ENCODE peak calls at places on chromosomes 5 and 9, in seven cellular contexts. R is CD8-positive, alpha-beta memory T cell; C is MM.1S; L is DND-41; H is ovary; E is mesendoderm; A is A549. S is an unnamed sample.

GRCh38 chr5:178340637-178341036 is 108.0 kb upstream of the PHYKPL start:
- DNase-seq in L (no peak), H (peak), A (no peak), E (no peak), R (no peak), C (no peak), S (no peak)

GRCh38 chr9:114177423-114178064 is 22.2 kb downstream of the COL27A1 start:
- DNase-seq in H (peak), C (no peak), R (no peak), L (no peak), E (no peak), A (peak), S (no peak)

GRCh38 chr5:39399135-39400036 is 25.4 kb downstream of the DAB2 start:
- DNase-seq in L (no peak), A (peak), C (no peak), R (no peak), E (peak), H (no peak), S (no peak)

GRCh38 chr9:115385383-115386122 is 267.6 kb upstream of the TNC start:
- DNase-seq in E (no peak), R (no peak), L (peak), H (no peak), C (no peak), A (no peak), S (no peak)

GRCh38 chr5:15499528-15500325 is at the start of gene FBXL7:
- DNase-seq in A (peak), C (peak), H (peak), R (no peak), L (peak), E (peak), S (no peak)

GRCh38 chr5:170746081-170746951 is 37.2 kb upstream of the GABRP start:
- DNase-seq in R (no peak), C (peak), H (no peak), L (no peak), A (no peak), E (peak), S (no peak)

GRCh38 chr5:1553642-1554409 is 30.1 kb upstream of the LPCAT1 start:
- DNase-seq in H (no peak), A (no peak), R (peak), L (no peak), C (no peak), E (no peak), S (no peak)

GRCh38 chr9:110427497-110428104 is 89.9 kb upstream of the TXNDC8 start:
- DNase-seq in E (peak), R (no peak), C (peak), L (peak), H (no peak), A (peak), S (no peak)

GRCh38 chr5:56649569-56649968 is 165.8 kb upstream of the MAP3K1 start:
- DNase-seq in H (no peak), C (no peak), L (no peak), A (no peak), R (no peak), E (no peak), S (no peak)

GRCh38 chr9:108162664-108163063 is 673.1 kb upstream of the KLF4 start:
- DNase-seq in A (no peak), R (no peak), H (no peak), E (no peak), L (no peak), C (no peak), S (no peak)

GRCh38 chr5:147509710-147510651 is at the start of gene DPYSL3:
- DNase-seq in A (peak), R (peak), H (peak), E (peak), C (no peak), L (no peak), S (no peak)

GRCh38 chr9:110650991-110651411 is 17.6 kb upstream of the MUSK start:
- DNase-seq in A (no peak), E (no peak), R (no peak), C (no peak), H (no peak), L (no peak), S (no peak)

GRCh38 chr5:154189256-154189818 is 1.2 kb upstream of the GALNT10 start:
- DNase-seq in A (no peak), L (no peak), E (no peak), H (peak), R (no peak), C (peak), S (no peak)

GRCh38 chr5:171714286-171714685 is 71.3 kb upstream of the SMIM23 start:
- DNase-seq in A (no peak), E (no peak), C (no peak), L (no peak), H (no peak), R (no peak), S (no peak)

GRCh38 chr9:88971131-88971960 is 19.9 kb upstream of the S1PR3 start:
- DNase-seq in R (no peak), E (no peak), A (no peak), H (no peak), L (no peak), C (no peak), S (no peak)

GRCh38 chr5:90000351-90000750 is 409.2 kb downstream of the CETN3 start:
- DNase-seq in H (no peak), E (peak), C (peak), R (no peak), L (no peak), A (no peak), S (no peak)

GRCh38 chr5:76787237-76787636 is 31.6 kb upstream of the F2RL1 start:
- DNase-seq in L (no peak), C (no peak), H (no peak), R (no peak), E (no peak), A (no peak), S (no peak)

GRCh38 chr9:133768859-133769510 is 30.8 kb upstream of the SARDH start:
- DNase-seq in E (peak), A (no peak), H (peak), C (no peak), R (no peak), L (peak), S (no peak)

GRCh38 chr5:179311581-179311980 is 33.7 kb downstream of the ADAMTS2 start:
- DNase-seq in H (peak), E (no peak), R (peak), A (no peak), C (no peak), L (no peak), S (no peak)

GRCh38 chr5:153960269-153961215 is 78.2 kb downstream of the FAM114A2 start:
- DNase-seq in H (no peak), L (peak), C (no peak), E (peak), A (no peak), R (peak), S (no peak)

GRCh38 chr5:131610198-131611063 is 24.6 kb downstream of the RAPGEF6 start:
- DNase-seq in E (peak), H (no peak), C (no peak), R (no peak), L (no peak), A (peak), S (no peak)

GRCh38 chr5:144002866-144003265 is 167.6 kb downstream of the YIPF5 start:
- DNase-seq in C (no peak), A (no peak), E (no peak), H (no peak), R (no peak), L (no peak), S (no peak)

GRCh38 chr5:53438486-53439472 is 41.6 kb upstream of the FST start:
- DNase-seq in A (no peak), E (no peak), H (no peak), C (peak), R (no peak), L (no peak), S (no peak)

GRCh38 chr9:133686642-133687575 is 50.7 kb downstream of the DBH start:
- DNase-seq in L (no peak), H (no peak), R (peak), A (no peak), E (no peak), C (no peak), S (no peak)

GRCh38 chr5:122694884-122695283 is 80.0 kb upstream of the SNX2 start:
- DNase-seq in A (no peak), H (no peak), C (no peak), R (no peak), E (no peak), L (no peak), S (no peak)

GRCh38 chr9:33117816-33118215 is 41.3 kb upstream of the SMU1 start:
- DNase-seq in H (no peak), R (no peak), L (no peak), E (no peak), C (no peak), A (no peak), S (no peak)

GRCh38 chr9:131398204-131398603 is 4.3 kb downstream of the PRRC2B start:
- DNase-seq in H (no peak), E (no peak), R (peak), A (no peak), L (peak), C (peak), S (peak)
- H3K4me3 ChIP-seq in H (peak), E (no peak), R (peak), A (no peak), L (no peak), C (peak), S (no peak)

DNA sequence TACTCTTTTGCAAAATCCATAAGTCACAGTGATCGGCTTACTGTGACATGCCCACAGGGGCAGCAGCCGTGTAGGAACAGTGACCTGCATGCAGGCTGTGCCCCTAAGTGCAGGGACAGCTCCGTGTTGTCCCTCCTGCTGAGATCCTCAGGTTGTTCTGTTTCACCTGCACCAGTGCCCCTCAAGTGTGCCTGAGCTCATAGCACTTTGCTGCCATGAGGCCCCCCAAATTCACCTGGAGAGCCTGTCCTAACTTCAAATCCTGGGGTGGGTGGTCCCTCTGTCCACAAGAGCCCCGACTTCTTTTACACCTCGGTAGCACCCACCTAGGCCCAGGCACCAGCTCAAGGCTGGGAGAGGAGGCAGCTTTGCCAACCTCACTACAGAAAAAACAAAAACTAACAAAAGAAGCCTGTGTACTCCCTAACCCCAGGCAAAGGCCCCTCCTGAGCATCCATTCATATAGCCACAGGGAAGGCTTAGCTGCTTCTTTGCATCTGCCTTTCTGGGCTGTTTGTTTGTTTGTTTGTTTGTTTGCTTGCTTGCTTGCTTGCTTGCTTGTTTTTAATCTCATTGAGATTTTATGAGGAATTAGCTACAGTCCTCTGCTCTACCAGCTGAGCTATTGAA is 214.5 kb downstream of the AUH start:
- DNase-seq in H (no peak), C (no peak), L (no peak), A (no peak), E (no peak), R (no peak), S (no peak)
- H3K27ac ChIP-seq in H (no peak), C (peak), L (no peak), A (no peak), E (no peak), R (no peak), S (no peak)

GRCh38 chr9:70409280-70409679 is 5.2 kb downstream of the KLF9 start:
- DNase-seq in R (no peak), E (no peak), C (no peak), H (no peak), L (no peak), A (no peak), S (no peak)
- H3K4me3 ChIP-seq in R (no peak), E (no peak), C (no peak), H (peak), L (no peak), A (no peak), S (no peak)

GRCh38 chr5:65243161-65243560 is 238.6 kb downstream of the ADAMTS6 start:
- DNase-seq in C (no peak), R (no peak), L (no peak), A (no peak), E (no peak), H (no peak), S (no peak)
- H3K27ac ChIP-seq in C (no peak), R (no peak), L (no peak), A (no peak), E (no peak), H (no peak), S (no peak)

DNA sequence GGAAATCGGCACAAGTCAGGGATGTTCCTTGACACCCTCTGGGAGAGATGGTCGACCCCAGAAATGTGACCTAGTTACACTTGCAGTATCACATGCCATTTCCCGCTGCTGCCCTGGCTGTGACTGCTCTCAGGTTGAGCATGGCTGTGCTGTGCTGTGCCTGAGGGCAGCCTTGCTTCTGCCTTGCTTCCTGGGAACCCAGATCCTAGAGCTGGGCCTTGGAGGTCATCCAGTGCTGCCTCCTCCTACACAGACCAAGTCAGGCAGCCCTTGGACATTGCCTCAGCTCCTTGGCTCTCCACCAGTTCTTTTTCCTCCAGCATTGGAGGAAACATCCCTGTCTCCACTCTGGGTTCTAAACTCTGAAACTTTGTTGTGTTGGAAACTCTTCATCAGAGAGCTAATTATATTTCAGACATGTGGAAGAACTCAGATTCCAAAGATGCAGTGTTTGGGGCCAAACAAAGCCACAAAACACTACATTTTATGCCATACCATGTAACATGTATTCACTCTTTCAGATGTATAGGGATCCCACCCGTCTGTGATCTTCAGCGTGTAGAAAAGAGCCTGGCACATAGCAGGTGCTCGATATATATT is 6.1 kb downstream of the MAMDC2 start:
- DNase-seq in C (no peak), A (no peak), E (no peak), H (peak), L (no peak), R (no peak), S (no peak)
- H3K4me3 ChIP-seq in C (peak), A (no peak), E (no peak), H (no peak), L (no peak), R (no peak), S (no peak)

GRCh38 chr9:38044706-38045105 is 24.3 kb downstream of the SHB start:
- DNase-seq in A (no peak), L (no peak), C (no peak), H (no peak), E (no peak), R (no peak), S (no peak)
- H3K27ac ChIP-seq in A (peak), L (no peak), C (no peak), H (no peak), E (no peak), R (no peak), S (no peak)

DNA sequence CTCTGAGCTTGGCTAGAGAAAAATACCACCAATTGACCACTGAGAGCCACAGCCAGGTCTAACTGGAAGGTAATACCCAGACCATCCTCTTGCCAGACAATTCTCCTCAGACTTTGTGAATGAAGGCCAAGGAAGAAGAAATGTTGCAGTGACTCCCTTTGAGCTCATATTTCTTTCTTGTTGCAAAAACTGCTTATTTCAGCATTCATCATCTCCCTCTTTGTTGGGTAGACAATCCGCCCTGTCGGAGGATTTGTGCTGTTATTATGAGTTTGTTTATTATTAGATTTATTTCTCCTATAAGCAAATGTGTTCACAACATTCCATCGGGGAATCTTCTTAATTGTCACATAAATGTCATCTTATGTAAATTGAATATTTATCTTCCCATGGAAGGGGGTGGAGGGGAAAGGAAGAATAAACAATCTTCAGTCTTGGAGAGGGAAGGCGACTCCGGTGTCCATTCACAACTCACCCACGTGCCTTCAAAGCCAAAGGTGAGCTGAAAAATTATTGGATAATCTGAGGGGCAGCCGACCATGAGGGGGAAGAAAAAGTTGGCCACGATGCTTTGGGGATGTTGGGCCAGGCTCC is 1.8 kb upstream of the JADE2 start:
- DNase-seq in R (peak), A (no peak), E (peak), L (no peak), H (no peak), C (peak), S (no peak)
- H3K4me3 ChIP-seq in R (peak), A (peak), E (no peak), L (peak), H (peak), C (peak), S (peak)

GRCh38 chr5:36590513-36591286 is 15.7 kb upstream of the SLC1A3 start:
- DNase-seq in R (no peak), A (no peak), H (no peak), L (no peak), E (peak), C (no peak), S (no peak)
- H3K27ac ChIP-seq in R (no peak), A (no peak), H (no peak), L (no peak), E (no peak), C (no peak), S (no peak)

GRCh38 chr5:158174918-158175663 is 316.1 kb upstream of the CLINT1 start:
- DNase-seq in H (peak), L (peak), E (peak), A (peak), R (peak), C (peak), S (no peak)
- H3K4me3 ChIP-seq in H (no peak), L (no peak), E (no peak), A (no peak), R (no peak), C (no peak), S (no peak)

GRCh38 chr5:128649183-128649582 is 111.1 kb upstream of the FBN2 start:
- DNase-seq in E (no peak), C (no peak), L (no peak), A (no peak), R (no peak), H (no peak), S (no peak)
- H3K27ac ChIP-seq in E (no peak), C (no peak), L (no peak), A (no peak), R (no peak), H (no peak), S (no peak)